ENCODE peak calls at places on chromosome 20, in five cellular contexts. V, M, P, D and K are unnamed samples.

GRCh38 chr20:62576815-62577214 is 65.5 kb upstream of the SLCO4A1 start:
- DNase-seq in V (no peak), M (no peak), P (no peak), D (no peak), K (no peak)

GRCh38 chr20:50308513-50309279 is 118.1 kb downstream of the CEBPB start:
- DNase-seq in V (peak; percentile 90), M (peak; percentile 96), P (peak; percentile 78), D (peak; percentile 42), K (no peak)

GRCh38 chr20:45970646-45971424 is 1.2 kb downstream of the ZNF335 start:
- DNase-seq in V (no peak), M (peak; percentile 62), P (peak; percentile 41), D (no peak), K (no peak)

GRCh38 chr20:60013296-60014142 is 55.3 kb downstream of the CDH26 start:
- DNase-seq in V (no peak), M (no peak), P (no peak), D (no peak), K (no peak)

GRCh38 chr20:9339708-9340107 is 174.7 kb upstream of the LAMP5 start:
- DNase-seq in V (no peak), M (no peak), P (no peak), D (no peak), K (no peak)

GRCh38 chr20:63519765-63520593 is 586 bp upstream of the PPDPF start:
- DNase-seq in V (peak; percentile 69), M (peak; percentile 72), P (peak; percentile 70), D (no peak), K (no peak)

GRCh38 chr20:39376788-39377187 is 414.6 kb downstream of the DHX35 start:
- DNase-seq in V (no peak), M (no peak), P (no peak), D (no peak), K (no peak)

GRCh38 chr20:53078761-53079482 is 106.8 kb downstream of the TSHZ2 start:
- DNase-seq in V (no peak), M (no peak), P (no peak), D (no peak), K (peak; percentile 61)

GRCh38 chr20:53555081-53555480 is 38.6 kb downstream of the ZNF217 start:
- DNase-seq in V (no peak), M (no peak), P (no peak), D (no peak), K (no peak)

GRCh38 chr20:57432874-57433491 is 41.8 kb downstream of the RBM38 start:
- DNase-seq in V (no peak), M (peak; percentile 57), P (peak; percentile 79), D (no peak), K (peak; percentile 68)

GRCh38 chr20:25319241-25320034 is 71.2 kb downstream of the ABHD12 start:
- DNase-seq in V (no peak), M (no peak), P (no peak), D (no peak), K (no peak)
- H3K4me3 ChIP-seq in V (no peak overlapping the region), M (no peak overlapping the region), P (no peak overlapping the region), D (no peak overlapping the region), K (no peak overlapping the region)

DNA sequence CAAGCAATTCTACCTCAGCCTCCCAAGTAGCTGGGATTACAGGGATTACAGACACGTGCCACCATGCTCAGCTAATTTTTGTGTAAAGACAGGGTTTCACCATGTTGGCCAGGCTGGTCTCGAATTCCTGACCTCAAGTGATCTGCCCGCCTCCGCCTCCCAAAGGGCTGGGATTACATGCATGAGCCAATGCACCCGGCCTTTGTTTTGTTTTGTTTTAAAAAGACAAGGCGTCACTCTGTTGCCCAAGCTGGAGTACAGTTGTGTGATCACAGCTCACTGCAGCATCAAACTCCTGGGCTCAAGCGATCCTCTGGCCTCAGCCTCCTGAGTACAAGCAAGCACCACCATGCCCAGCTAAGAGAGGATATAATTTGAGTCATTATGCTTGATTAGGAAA is 5.4 kb downstream of the SERINC3 start:
- DNase-seq in V (no peak), M (no peak), P (no peak), D (no peak), K (no peak)
- H3K27ac ChIP-seq in V (no peak overlapping the region), M (no peak overlapping the region), P (no peak overlapping the region), D (no peak overlapping the region), K (no peak overlapping the region)

DNA sequence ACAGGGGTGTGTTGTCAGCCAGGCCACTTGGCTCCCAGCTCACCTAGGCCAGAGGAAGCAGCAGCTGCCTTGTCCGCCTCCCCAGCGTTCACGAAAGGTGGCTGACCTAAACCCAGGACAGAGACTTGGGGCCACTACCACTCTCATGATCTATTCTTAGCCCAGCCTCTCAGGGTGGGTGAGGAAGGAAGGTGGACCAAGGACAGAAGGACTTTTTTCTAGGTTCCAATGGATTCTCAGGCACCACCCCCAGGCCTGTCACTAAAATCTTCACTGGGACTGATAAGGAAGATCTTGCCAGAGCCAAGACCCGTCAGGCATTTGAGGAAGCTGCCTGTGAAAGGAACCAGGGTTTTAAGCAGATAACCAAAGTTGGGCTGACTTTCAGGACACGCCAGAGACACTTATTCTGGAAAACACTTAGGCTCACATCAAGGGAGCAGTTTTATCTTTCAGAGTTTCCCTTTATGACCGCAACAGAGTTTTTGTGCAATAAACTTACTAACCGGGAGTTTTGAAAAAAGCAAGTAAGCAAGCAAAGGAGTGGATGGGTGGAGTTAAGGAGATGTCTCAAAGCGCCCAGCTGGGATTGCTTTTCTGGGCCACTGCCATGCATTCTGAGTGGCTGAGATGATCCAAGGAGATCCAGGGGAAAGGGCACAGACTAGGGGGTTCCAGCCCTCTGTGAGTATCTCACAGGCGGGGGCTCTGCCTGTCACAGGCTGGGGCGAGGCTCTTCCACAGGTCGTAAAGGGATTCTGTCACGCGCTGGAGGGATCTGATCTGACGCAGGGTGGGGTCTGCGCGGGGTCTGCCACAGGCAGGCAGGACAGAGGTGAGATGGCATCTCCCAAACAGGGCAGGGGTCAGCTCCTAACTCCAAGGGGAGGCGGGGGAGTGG is 989 bp downstream of the FITM2 start:
- DNase-seq in V (no peak), M (no peak), P (peak; percentile 60), D (no peak), K (no peak)
- H3K4me3 ChIP-seq in V (peak overlapping the region; percentile 89), M (peak overlapping the region; percentile 98), P (peak overlapping the region; percentile 58), D (peak overlapping the region; percentile 98), K (peak overlapping the region; percentile 68)

GRCh38 chr20:47118641-47119040 is 224.0 kb downstream of the EYA2 start:
- DNase-seq in V (no peak), M (no peak), P (no peak), D (no peak), K (no peak)
- H3K27ac ChIP-seq in V (peak overlapping the region; percentile 49), M (no peak overlapping the region), P (no peak overlapping the region), D (no peak overlapping the region), K (no peak overlapping the region)

GRCh38 chr20:3752386-3752759 is 15.2 kb downstream of the ADISSP start:
- DNase-seq in V (no peak), M (no peak), P (no peak), D (no peak), K (peak; percentile 57)
- H3K4me3 ChIP-seq in V (no peak overlapping the region), M (peak overlapping the region; percentile 41), P (peak overlapping the region; percentile 12), D (no peak overlapping the region), K (no peak overlapping the region)